ENCODE peak calls at places on chromosome 14, in nine cellular contexts. K, B, A, G, O, S, D, Y and V are unnamed samples.

GRCh38 chr14:50407089-50407813 is 10.6 kb upstream of the CDKL1 start:
- DNase-seq in K (no peak), B (no peak), A (no peak), G (no peak), O (peak; percentile 26), S (no peak), D (no peak), Y (no peak), V (no peak)

GRCh38 chr14:65077318-65077717 is 25.0 kb downstream of the MAX start:
- DNase-seq in K (no peak), B (no peak), A (no peak), G (no peak), O (no peak), S (no peak), D (no peak), Y (no peak), V (no peak)

GRCh38 chr14:61608245-61609142 is 86.8 kb upstream of the HIF1A start:
- DNase-seq in K (no peak), B (peak; percentile 49), A (no peak), G (no peak), O (peak; percentile 57), S (no peak), D (no peak), Y (no peak), V (no peak)

GRCh38 chr14:64294672-64295413 is 672 bp upstream of the ESR2 start:
- DNase-seq in K (peak; percentile 60), B (peak; percentile 43), A (no peak), G (peak; percentile 93), O (peak; percentile 59), S (no peak), D (peak; percentile 74), Y (peak; percentile 54), V (peak; percentile 91)

GRCh38 chr14:47300801-47301200 is 374.6 kb downstream of the MDGA2 start:
- DNase-seq in K (no peak), B (peak; percentile 22), A (peak; percentile 34), G (no peak), O (peak; percentile 1), S (no peak), D (no peak), Y (no peak), V (no peak)

GRCh38 chr14:35042632-35043031 is 3.4 kb upstream of the FAM177A1 start:
- DNase-seq in K (no peak), B (no peak), A (no peak), G (no peak), O (no peak), S (no peak), D (no peak), Y (no peak), V (no peak)

GRCh38 chr14:58133739-58134138 is 18.3 kb downstream of the ARMH4 start:
- DNase-seq in K (peak; percentile 76), B (no peak), A (peak; percentile 24), G (no peak), O (peak; percentile 72), S (no peak), D (no peak), Y (no peak), V (no peak)

GRCh38 chr14:56170877-56171422 is 52.7 kb downstream of the PELI2 start:
- DNase-seq in K (no peak), B (no peak), A (no peak), G (no peak), O (no peak), S (no peak), D (no peak), Y (no peak), V (no peak)

GRCh38 chr14:94756310-94756709 is 13.6 kb downstream of the GSC start:
- DNase-seq in K (no peak), B (no peak), A (no peak), G (no peak), O (no peak), S (no peak), D (no peak), Y (no peak), V (no peak)

GRCh38 chr14:59275668-59276067 is 87.2 kb downstream of the DAAM1 start:
- DNase-seq in K (peak; percentile 89), B (peak; percentile 70), A (peak; percentile 70), G (no peak), O (peak; percentile 90), S (peak; percentile 76), D (no peak), Y (peak; percentile 92), V (no peak)

GRCh38 chr14:53807580-53807979 is 149.0 kb downstream of the BMP4 start:
- DNase-seq in K (no peak), B (no peak), A (no peak), G (no peak), O (peak; percentile 29), S (no peak), D (no peak), Y (no peak), V (no peak)

GRCh38 chr14:70567791-70568190 is 32.7 kb downstream of the MED6 start:
- DNase-seq in K (peak; percentile 26), B (no peak), A (no peak), G (peak; percentile 36), O (peak; percentile 53), S (peak; percentile 2), D (no peak), Y (peak; percentile 47), V (peak; percentile 16)

GRCh38 chr14:58535084-58535483 is 102.7 kb upstream of the DACT1 start:
- DNase-seq in K (peak; percentile 22), B (peak; percentile 17), A (no peak), G (no peak), O (peak; percentile 75), S (no peak), D (no peak), Y (no peak), V (no peak)

GRCh38 chr14:55662757-55663156 is 82.8 kb downstream of the KTN1 start:
- DNase-seq in K (no peak), B (no peak), A (no peak), G (no peak), O (no peak), S (no peak), D (no peak), Y (no peak), V (no peak)